ENCODE peak calls at places on chromosome 7, in eight cellular contexts. F is LoVo; S is activated CD4-positive, alpha-beta T cell treated with anti-CD3 and anti-CD28 coated beads for 48 hours; Z is astrocyte of the cerebellum; B is AML-193; J is G401; N is CD8-positive, alpha-beta T cell; L is amniotic stem cell. I is an unnamed sample.

GRCh38 chr7:143214789-143215679 is 6.8 kb upstream of the TAS2R40 start:
- DNase-seq in F (peak), S (peak), Z (peak), B (peak), J (peak), N (peak), L (peak), I (peak)

GRCh38 chr7:99036531-99037175 is 107.3 kb downstream of the SMURF1 start:
- DNase-seq in F (no peak), S (peak), Z (peak), B (peak), J (peak), N (no peak), L (no peak), I (no peak)

GRCh38 chr7:139829654-139830130 is 628 bp downstream of the TBXAS1 start:
- DNase-seq in F (no peak), S (no peak), Z (no peak), B (no peak), J (no peak), N (no peak), L (no peak), I (no peak)

GRCh38 chr7:23396222-23396621 is 74.1 kb downstream of the IGF2BP3 start:
- DNase-seq in F (no peak), S (no peak), Z (peak), B (no peak), J (no peak), N (no peak), L (peak), I (no peak)

GRCh38 chr7:82677064-82677463 is 233.5 kb upstream of the CACNA2D1 start:
- DNase-seq in F (no peak), S (no peak), Z (no peak), B (no peak), J (peak), N (no peak), L (no peak), I (no peak)

GRCh38 chr7:139043823-139044812 is 8.3 kb upstream of the ZC3HAV1L start:
- DNase-seq in F (no peak), S (peak), Z (no peak), B (no peak), J (no peak), N (peak), L (no peak), I (peak)

GRCh38 chr7:19932549-19933249 is 159.3 kb upstream of the TMEM196 start:
- DNase-seq in F (no peak), S (no peak), Z (no peak), B (no peak), J (no peak), N (no peak), L (no peak), I (no peak)

GRCh38 chr7:32066441-32066840 is 3.8 kb downstream of the PDE1C start:
- DNase-seq in F (no peak), S (no peak), Z (no peak), B (no peak), J (no peak), N (no peak), L (no peak), I (no peak)

GRCh38 chr7:157502701-157503111 is 165.9 kb downstream of the DNAJB6 start:
- DNase-seq in F (no peak), S (peak), Z (no peak), B (no peak), J (no peak), N (peak), L (no peak), I (peak)

GRCh38 chr7:55074008-55074499 is 55.2 kb downstream of the EGFR start:
- DNase-seq in F (peak), S (peak), Z (peak), B (no peak), J (no peak), N (no peak), L (no peak), I (no peak)

GRCh38 chr7:124887247-124887646 is 42.4 kb downstream of the POT1 start:
- DNase-seq in F (no peak), S (no peak), Z (no peak), B (no peak), J (no peak), N (no peak), L (no peak), I (no peak)

GRCh38 chr7:84017653-84018052 is 176.9 kb downstream of the SEMA3A start:
- DNase-seq in F (no peak), S (no peak), Z (no peak), B (no peak), J (no peak), N (no peak), L (no peak), I (no peak)

GRCh38 chr7:924541-925231 is 29.8 kb downstream of the ADAP1 start:
- DNase-seq in F (no peak), S (peak), Z (no peak), B (no peak), J (no peak), N (peak), L (no peak), I (no peak)

GRCh38 chr7:47653550-47654351 is 71.8 kb upstream of the TNS3 start:
- DNase-seq in F (no peak), S (no peak), Z (no peak), B (no peak), J (no peak), N (no peak), L (no peak), I (no peak)

GRCh38 chr7:140390466-140391190 is 7.7 kb downstream of the SLC37A3 start:
- DNase-seq in F (no peak), S (peak), Z (peak), B (peak), J (no peak), N (no peak), L (no peak), I (no peak)

GRCh38 chr7:152544481-152544927 is 108.7 kb upstream of the KMT2C start:
- DNase-seq in F (peak), S (no peak), Z (no peak), B (no peak), J (no peak), N (no peak), L (no peak), I (no peak)

GRCh38 chr7:100626530-100627237 is 14.3 kb downstream of the MOSPD3 start:
- DNase-seq in F (peak), S (peak), Z (peak), B (peak), J (peak), N (peak), L (peak), I (peak)

GRCh38 chr7:101911800-101912705 is 94.6 kb downstream of the CUX1 start:
- DNase-seq in F (no peak), S (no peak), Z (no peak), B (no peak), J (no peak), N (no peak), L (no peak), I (no peak)

GRCh38 chr7:94701555-94701973 is 45.6 kb upstream of the SGCE start:
- DNase-seq in F (no peak), S (no peak), Z (peak), B (no peak), J (no peak), N (no peak), L (no peak), I (no peak)

GRCh38 chr7:133957860-133958259 is 169.3 kb upstream of the LRGUK start:
- DNase-seq in F (no peak), S (no peak), Z (no peak), B (no peak), J (no peak), N (no peak), L (no peak), I (no peak)

GRCh38 chr7:35037211-35037525 is at the start of gene DPY19L1:
- DNase-seq in F (no peak), S (no peak), Z (no peak), B (no peak), J (no peak), N (no peak), L (no peak), I (no peak)

GRCh38 chr7:43022008-43022407 is 89.8 kb downstream of the MRPL32 start:
- DNase-seq in F (no peak), S (no peak), Z (no peak), B (no peak), J (no peak), N (no peak), L (no peak), I (no peak)

GRCh38 chr7:73706122-73707044 is 13.1 kb downstream of the STX1A start:
- DNase-seq in F (no peak), S (peak), Z (no peak), B (no peak), J (peak), N (no peak), L (no peak), I (no peak)

GRCh38 chr7:13117103-13117502 is 429.7 kb downstream of the ARL4A start:
- DNase-seq in F (peak), S (no peak), Z (no peak), B (no peak), J (no peak), N (no peak), L (no peak), I (no peak)

GRCh38 chr7:112067609-112068540 is 138.3 kb downstream of the DOCK4 start:
- DNase-seq in F (no peak), S (no peak), Z (no peak), B (no peak), J (no peak), N (no peak), L (no peak), I (no peak)

I was measured in stimulated activated naive CD4-positive, alpha-beta T cell.